ENCODE peak calls at places on chromosome 2, in four cellular contexts. M, G, D and X are unnamed samples.

GRCh38 chr2:97716695-97717617 is 3.6 kb downstream of the ZAP70 start:
- DNase-seq in M (no peak), G (no peak), D (no peak), X (no peak)

GRCh38 chr2:158214431-158214830 is 112.8 kb downstream of the UPP2 start:
- DNase-seq in M (no peak), G (no peak), D (no peak), X (no peak)

GRCh38 chr2:114044985-114045384 is 155.1 kb downstream of the ACTR3 start:
- DNase-seq in M (no peak), G (no peak), D (no peak), X (peak)

GRCh38 chr2:113757059-113757657 is 716 bp upstream of the SLC35F5 start:
- DNase-seq in M (no peak), G (peak), D (no peak), X (no peak)

GRCh38 chr2:71716697-71717624 is 263.6 kb downstream of the DYSF start:
- DNase-seq in M (peak), G (peak), D (peak), X (peak)

GRCh38 chr2:218218409-218219185 is 1.6 kb downstream of the ARPC2 start:
- DNase-seq in M (no peak), G (no peak), D (no peak), X (no peak)

GRCh38 chr2:241314181-241314932 is 1.1 kb downstream of the HDLBP start:
- DNase-seq in M (no peak), G (no peak), D (no peak), X (no peak)

GRCh38 chr2:233816771-233817170 is 37.6 kb downstream of the HJURP start:
- DNase-seq in M (peak), G (no peak), D (no peak), X (peak)

DNA sequence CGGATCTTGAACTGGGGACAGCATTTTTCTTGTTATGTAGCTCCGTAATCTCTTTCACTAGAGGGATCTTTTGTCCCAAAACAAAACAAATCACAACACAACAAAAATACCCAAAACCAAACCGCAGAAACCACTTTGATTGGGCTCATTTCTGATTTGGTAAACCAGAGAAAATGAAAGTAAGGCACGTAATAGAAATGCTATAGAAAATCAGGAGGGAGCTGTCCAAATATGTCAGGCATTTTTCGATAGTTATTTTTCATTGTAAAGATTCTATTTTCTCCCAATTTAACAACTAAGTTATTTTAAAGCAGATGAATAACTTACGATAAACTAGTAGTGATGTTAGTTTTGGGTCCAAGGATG is 406.5 kb downstream of the XIRP2 start:
- DNase-seq in M (no peak), G (no peak), D (no peak), X (no peak)
- H3K4me3 ChIP-seq in M (peak), G (peak), D (peak), X (no peak)

DNA sequence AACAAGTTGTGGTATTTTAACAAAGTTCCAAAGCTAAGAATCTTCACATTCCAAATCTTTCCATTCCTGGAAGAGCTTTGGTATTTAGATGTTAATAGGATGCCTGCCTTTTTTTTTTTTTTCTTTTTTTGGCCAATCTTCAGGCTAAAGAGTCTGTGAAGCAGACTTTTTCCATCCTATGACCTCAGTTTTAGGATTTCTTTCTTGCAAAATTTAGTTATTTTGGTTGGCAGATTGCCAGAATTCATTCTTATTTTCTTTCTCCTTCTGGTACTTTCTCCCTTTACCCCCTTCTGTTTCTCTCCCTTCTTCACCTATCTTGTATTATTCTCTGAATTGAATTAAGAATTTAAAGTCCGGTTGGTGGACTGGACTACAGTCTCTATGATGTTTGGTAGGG is 217.8 kb upstream of the REV1 start:
- DNase-seq in M (no peak), G (peak), D (no peak), X (no peak)
- H3K4me3 ChIP-seq in M (no peak), G (no peak), D (no peak), X (no peak)

GRCh38 chr2:86482034-86482433 is 40.9 kb downstream of the KDM3A start:
- DNase-seq in M (no peak), G (no peak), D (no peak), X (no peak)
- H3K4me3 ChIP-seq in M (no peak), G (no peak), D (no peak), X (no peak)

GRCh38 chr2:165587335-165587938 is 117.9 kb downstream of the CSRNP3 start:
- DNase-seq in M (no peak), G (no peak), D (no peak), X (no peak)
- H3K4me3 ChIP-seq in M (no peak), G (no peak), D (no peak), X (no peak)

DNA sequence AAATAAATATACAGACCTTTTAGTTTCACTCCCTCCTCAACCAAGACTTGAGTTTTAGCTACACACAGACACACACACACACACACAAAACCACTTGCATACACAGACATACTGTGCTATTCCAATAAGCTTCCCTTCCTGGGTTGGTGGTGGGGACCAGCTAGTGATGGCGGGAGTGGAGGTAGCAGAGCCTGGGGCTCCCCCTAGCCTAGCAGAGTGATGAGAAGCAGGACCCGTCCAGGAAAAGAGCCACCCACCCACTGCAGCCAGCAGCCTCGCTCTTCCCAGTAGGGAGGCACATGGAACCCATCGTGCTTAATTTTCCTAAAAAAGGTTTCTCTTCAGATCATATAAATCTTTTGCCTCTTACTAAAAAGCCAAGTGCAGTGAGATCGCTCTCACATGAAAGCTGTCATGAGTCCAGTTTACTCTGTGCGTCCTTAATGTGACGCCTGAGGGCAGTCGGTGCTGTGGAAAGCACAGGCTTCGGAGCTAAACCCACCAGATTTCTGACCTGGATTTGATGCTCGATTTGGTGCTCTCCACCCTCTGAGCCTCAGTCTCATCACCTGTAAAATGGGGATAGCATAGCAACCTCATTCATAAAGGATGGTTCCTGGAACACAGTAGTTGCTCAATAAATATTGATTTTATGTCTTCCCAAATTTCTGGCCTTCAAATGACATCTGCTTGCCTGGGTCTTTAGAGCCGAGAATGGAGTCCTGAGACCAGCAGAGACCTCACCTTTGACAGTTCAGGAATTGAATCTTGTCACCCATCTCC is 60.1 kb upstream of the YWHAQ start:
- DNase-seq in M (no peak), G (no peak), D (no peak), X (peak)
- H3K4me3 ChIP-seq in M (no peak), G (no peak), D (no peak), X (no peak)

GRCh38 chr2:96262306-96262705 is 3.5 kb downstream of the TMEM127 start:
- DNase-seq in M (no peak), G (no peak), D (no peak), X (no peak)

GRCh38 chr2:96265840-96266569 is at the start of the genes CIAO1 and TMEM127:
- DNase-seq in M (peak), G (peak), D (peak), X (peak)

GRCh38 chr2:96264656-96265348 is 995 bp downstream of the TMEM127 start:
- DNase-seq in M (peak), G (no peak), D (no peak), X (peak)

GRCh38 chr2:96265349-96265839 is 403 bp downstream of the TMEM127 start:
- DNase-seq in M (no peak), G (no peak), D (no peak), X (peak)

DNA sequence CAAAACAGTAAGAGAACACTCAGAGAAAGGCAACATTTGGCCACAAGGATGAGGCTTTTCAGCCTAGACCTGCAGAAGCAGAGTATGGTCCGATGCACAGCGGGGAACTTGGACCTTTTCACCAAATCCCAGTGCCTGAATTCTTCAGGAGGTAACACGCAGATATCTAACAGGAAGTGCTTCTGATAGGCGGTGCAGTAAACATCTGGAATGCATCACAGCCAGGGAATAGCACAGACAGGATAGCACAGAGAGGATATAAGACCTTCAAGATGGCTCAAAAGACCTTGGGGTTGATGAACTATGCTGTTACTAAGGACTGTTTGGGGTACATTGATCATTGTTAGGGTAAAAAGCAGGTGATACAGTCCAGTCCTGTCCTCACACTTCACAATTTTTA is 1.7 kb downstream of the TMEM127 start:
- DNase-seq in M (no peak), G (no peak), D (no peak), X (no peak)
- H3K4me3 ChIP-seq in M (no peak), G (peak), D (peak), X (peak)

DNA sequence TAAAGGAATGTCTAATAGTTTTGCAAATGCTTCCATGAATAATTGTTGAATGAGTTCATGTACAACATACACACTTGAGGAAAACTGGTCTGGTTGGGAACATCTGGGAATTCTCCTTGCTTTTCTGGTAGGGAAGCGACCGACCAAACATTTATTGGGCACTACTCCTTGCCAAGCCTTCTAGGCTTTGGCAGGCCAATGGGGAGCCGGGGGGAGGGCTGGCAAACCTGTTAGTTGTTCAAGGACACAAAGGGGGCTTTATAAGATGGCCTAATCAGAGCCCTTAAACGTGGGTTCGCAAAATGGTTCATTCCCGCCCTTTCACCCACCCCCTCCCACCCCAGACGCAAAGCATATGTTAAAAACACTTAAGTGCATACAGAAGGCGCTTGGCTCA is 902 bp upstream of the VSNL1 start:
- DNase-seq in M (no peak), G (no peak), D (no peak), X (peak)
- H3K4me3 ChIP-seq in M (no peak), G (no peak), D (peak), X (peak)